ENCODE peak calls at places on chromosomes 7 and 10, in six cellular contexts. K is fibroblast of lung; Z is CD8-positive, alpha-beta memory T cell; U is HCT116; E is left ventricle myocardium inferior; G is astrocyte. S is an unnamed sample. For H3K4me1, the result is how much of the 10 kb centered on the place peaks cover.

GRCh38 chr7:70710011-70710480 is 421.9 kb upstream of the GALNT17 start:
- DNase-seq in E (no peak), Z (no peak), U (no peak), K (peak), G (peak), S (peak)

GRCh38 chr10:11409357-11409756 is 202.1 kb downstream of the USP6NL start:
- DNase-seq in K (no peak), E (no peak), G (no peak), U (no peak), Z (no peak), S (no peak)

GRCh38 chr7:153910604-153911003 is 141.6 kb upstream of the DPP6 start:
- DNase-seq in K (no peak), Z (no peak), G (no peak), E (no peak), U (no peak), S (no peak)

GRCh38 chr10:86043236-86043635 is 323.4 kb downstream of the GRID1 start:
- DNase-seq in K (no peak), U (no peak), Z (no peak), E (no peak), G (no peak), S (no peak)

GRCh38 chr10:119495061-119495505 is 47.4 kb downstream of the RGS10 start:
- DNase-seq in K (no peak), E (no peak), Z (no peak), U (no peak), G (no peak), S (no peak)

GRCh38 chr7:98305951-98306535 is 24.6 kb downstream of the BRI3 start:
- DNase-seq in E (no peak), G (no peak), U (no peak), Z (no peak), K (no peak), S (no peak)

GRCh38 chr10:10892290-10892875 is 125.3 kb upstream of the CELF2 start:
- DNase-seq in U (no peak), Z (no peak), G (peak), K (peak), E (no peak), S (no peak)

GRCh38 chr7:493661-494251 is 25.9 kb downstream of the PDGFA start:
- DNase-seq in Z (no peak), E (peak), U (no peak), G (no peak), K (no peak), S (no peak)

GRCh38 chr7:29865526-29865925 is 59.2 kb downstream of the WIPF3 start:
- DNase-seq in U (peak), K (peak), Z (no peak), G (peak), E (no peak), S (no peak)

GRCh38 chr10:47165168-47165710 is 134.8 kb upstream of the GDF10 start:
- DNase-seq in Z (no peak), U (no peak), E (no peak), K (no peak), G (no peak), S (no peak)
- H3K4me3 ChIP-seq in Z (peak), U (no peak), E (peak), K (no peak), G (no peak), S (no peak)

GRCh38 chr7:106110885-106111670 is 1.0 kb downstream of the SYPL1 start:
- DNase-seq in Z (peak), G (no peak), E (no peak), U (no peak), K (peak), S (no peak)

GRCh38 chr7:106109521-106110237 is 2.4 kb downstream of the SYPL1 start:
- DNase-seq in K (no peak), E (no peak), U (no peak), Z (no peak), G (no peak), S (no peak)

GRCh38 chr7:106108988-106109387 is 3.1 kb downstream of the SYPL1 start:
- DNase-seq in E (no peak), K (no peak), G (no peak), U (no peak), Z (peak), S (no peak)

GRCh38 chr7:106111671-106112117 is 418 bp downstream of the SYPL1 start:
- DNase-seq in U (peak), K (no peak), Z (no peak), G (no peak), E (peak), S (no peak)

DNA sequence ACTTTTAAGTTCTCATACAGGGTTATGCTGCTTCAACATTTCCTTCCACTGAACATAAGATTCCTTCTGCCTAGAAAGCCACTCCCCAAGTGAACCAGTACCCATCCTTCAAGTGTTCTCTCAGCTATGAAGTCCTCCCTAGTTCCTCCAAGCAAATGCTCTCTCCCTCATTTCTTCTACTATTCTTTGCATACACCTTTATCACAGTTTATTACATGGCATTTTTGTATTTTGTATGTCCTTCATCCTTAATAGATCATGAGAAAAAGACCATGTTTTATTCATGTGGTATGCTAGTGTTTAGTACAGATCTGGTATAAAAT is 1.9 kb downstream of the SYPL1 start:
- DNase-seq in Z (no peak), U (no peak), E (no peak), G (no peak), K (no peak), S (no peak)
- H3K4me1 ChIP-seq in Z (half or more), U (under half), E (half or more), G (under half), K (under half), S (under half)

GRCh38 chr7:39130304-39130703 is 152.6 kb downstream of the POU6F2 start:
- DNase-seq in G (no peak), K (no peak), U (no peak), E (no peak), Z (no peak), S (no peak)
- H3K4me3 ChIP-seq in G (no peak), K (no peak), U (no peak), E (no peak), Z (no peak), S (no peak)

GRCh38 chr7:158096582-158096981 is 491.0 kb downstream of the PTPRN2 start:
- DNase-seq in K (no peak), G (no peak), U (no peak), Z (no peak), E (no peak), S (no peak)
- H3K4me1 ChIP-seq in K (under half), G (under half), U (under half), Z (under half), E (under half), S (under half)

GRCh38 chr7:114047889-114048288 is 129.1 kb upstream of the PPP1R3A start:
- DNase-seq in G (peak), Z (no peak), U (no peak), K (peak), E (no peak), S (no peak)
- H3K4me3 ChIP-seq in G (no peak), Z (peak), U (peak), K (no peak), E (peak), S (no peak)

DNA sequence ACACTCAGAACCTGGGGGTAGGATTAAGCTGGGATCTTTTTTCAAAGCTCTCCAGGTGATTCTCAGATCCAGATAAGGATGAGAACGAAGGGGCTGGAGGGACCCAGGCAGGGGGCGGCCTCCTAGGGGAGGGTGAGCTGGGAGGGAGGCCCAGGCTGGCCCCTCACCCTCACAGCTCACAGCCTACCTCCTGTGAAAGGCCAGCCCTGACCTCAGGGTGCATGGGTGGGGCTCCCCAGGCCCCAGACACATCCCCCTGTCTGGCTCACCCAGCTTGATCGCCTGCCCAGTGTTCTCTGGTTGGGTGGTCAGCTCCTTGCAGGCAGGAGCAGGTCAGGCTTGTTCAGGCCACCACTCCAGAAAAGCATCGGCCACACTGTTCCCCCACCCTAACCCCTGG is 24.3 kb downstream of the CTBP2 start:
- DNase-seq in E (no peak), G (no peak), U (no peak), Z (no peak), K (no peak), S (no peak)
- H3K4me1 ChIP-seq in E (half or more), G (under half), U (under half), Z (under half), K (under half), S (under half)

DNA sequence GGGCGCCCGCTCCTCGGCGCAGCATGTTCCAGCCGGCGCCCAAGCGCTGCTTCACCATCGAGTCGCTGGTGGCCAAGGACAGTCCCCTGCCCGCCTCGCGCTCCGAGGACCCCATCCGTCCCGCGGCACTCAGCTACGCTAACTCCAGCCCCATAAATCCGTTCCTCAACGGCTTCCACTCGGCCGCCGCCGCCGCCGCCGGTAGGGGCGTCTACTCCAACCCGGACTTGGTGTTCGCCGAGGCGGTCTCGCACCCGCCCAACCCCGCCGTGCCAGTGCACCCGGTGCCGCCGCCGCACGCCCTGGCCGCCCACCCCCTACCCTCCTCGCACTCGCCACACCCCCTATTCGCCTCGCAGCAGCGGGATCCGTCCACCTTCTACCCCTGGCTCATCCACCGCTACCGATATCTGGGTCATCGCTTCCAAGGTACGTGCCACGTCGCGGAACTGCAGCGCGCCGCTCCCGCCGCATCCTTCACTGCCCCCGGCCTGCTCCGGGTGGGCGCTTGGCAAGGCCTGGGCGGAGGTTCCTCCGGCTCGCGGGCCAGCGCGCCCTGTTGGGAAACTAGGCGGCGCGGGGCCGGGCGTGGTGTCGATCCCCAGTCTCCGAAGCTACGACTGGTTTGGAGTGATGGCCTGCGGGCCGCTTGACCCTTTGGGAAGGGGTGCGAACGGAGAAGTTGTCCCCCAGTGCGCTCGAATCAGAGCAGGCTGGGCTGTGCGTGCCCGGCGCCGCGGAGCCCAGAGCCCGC is 876 bp downstream of the EMX2 start:
- DNase-seq in U (no peak), G (no peak), Z (no peak), E (no peak), K (no peak), S (no peak)
- H3K4me3 ChIP-seq in U (no peak), G (peak), Z (no peak), E (peak), K (no peak), S (no peak)

GRCh38 chr10:77548671-77549070 is 88.9 kb downstream of the KCNMA1 start:
- DNase-seq in G (no peak), U (no peak), E (no peak), Z (no peak), K (no peak), S (no peak)
- H3K4me1 ChIP-seq in G (under half), U (under half), E (under half), Z (under half), K (under half), S (under half)

S was measured in prostate gland.